ENCODE peak calls at places on chromosome 20, in six cellular contexts. B is adrenal gland, M is heart left ventricle, P is body of pancreas, H is suprapubic skin, N is prostate gland. W is an unnamed sample. For H3K36me3 and H3K27me3, the result is how much of the 10 kb centered on the place peaks cover.

GRCh38 chr20:62360854-62361798 is 6.0 kb downstream of the LAMA5 start:
- DNase-seq in B (no peak), M (peak), P (peak), H (no peak), N (no peak), W (no peak)

GRCh38 chr20:62566771-62567170 is 75.5 kb upstream of the SLCO4A1 start:
- DNase-seq in B (no peak), M (no peak), P (no peak), H (no peak), N (no peak), W (no peak)

GRCh38 chr20:19026901-19027644 is 185.4 kb upstream of the SLC24A3 start:
- DNase-seq in B (no peak), M (no peak), P (no peak), H (no peak), N (no peak), W (no peak)

GRCh38 chr20:50226093-50226974 is 35.7 kb downstream of the CEBPB start:
- DNase-seq in B (peak), M (peak), P (no peak), H (peak), N (no peak), W (no peak)

GRCh38 chr20:59781236-59781635 is 152.2 kb downstream of the SYCP2 start:
- DNase-seq in B (no peak), M (no peak), P (no peak), H (no peak), N (no peak), W (peak)

GRCh38 chr20:33305591-33306057 is 22.6 kb downstream of the BPIFB1 start:
- DNase-seq in B (no peak), M (no peak), P (no peak), H (no peak), N (no peak), W (no peak)

GRCh38 chr20:29452186-29452585 is 1805.3 kb upstream of the DEFB115 start:
- DNase-seq in B (no peak), M (no peak), P (no peak), H (no peak), N (no peak), W (no peak)

GRCh38 chr20:23308024-23308423 is 42.6 kb upstream of the NXT1 start:
- DNase-seq in B (no peak), M (no peak), P (no peak), H (peak), N (no peak), W (no peak)

GRCh38 chr20:23752019-23752418 is 1.3 kb upstream of the CST1 start:
- DNase-seq in B (no peak), M (no peak), P (no peak), H (no peak), N (no peak), W (no peak)

GRCh38 chr20:63693079-63693974 is 3.1 kb upstream of the TNFRSF6B start:
- DNase-seq in B (no peak), M (peak), P (peak), H (no peak), N (no peak), W (no peak)

GRCh38 chr20:35939264-35939663 is 15.0 kb downstream of the SCAND1 start:
- DNase-seq in B (no peak), M (no peak), P (no peak), H (no peak), N (no peak), W (no peak)

GRCh38 chr20:38414769-38415450 is 20.2 kb downstream of the SNHG17 start:
- DNase-seq in B (no peak), M (no peak), P (no peak), H (peak), N (no peak), W (no peak)

GRCh38 chr20:51176446-51176845 is 153.5 kb upstream of the KCNG1 start:
- DNase-seq in B (no peak), M (no peak), P (no peak), H (no peak), N (no peak), W (no peak)

GRCh38 chr20:58613061-58613854 is 37.8 kb upstream of the STX16 start:
- DNase-seq in B (no peak), M (no peak), P (no peak), H (no peak), N (no peak), W (no peak)

GRCh38 chr20:58614984-58615760 is 35.9 kb upstream of the STX16 start:
- DNase-seq in B (no peak), M (no peak), P (no peak), H (no peak), N (peak), W (peak)

GRCh38 chr20:58612021-58612700 is 38.9 kb upstream of the STX16 start:
- DNase-seq in B (no peak), M (no peak), P (no peak), H (no peak), N (peak), W (no peak)

GRCh38 chr20:58616411-58616810 is 34.7 kb upstream of the STX16 start:
- DNase-seq in B (no peak), M (no peak), P (no peak), H (no peak), N (no peak), W (no peak)

DNA sequence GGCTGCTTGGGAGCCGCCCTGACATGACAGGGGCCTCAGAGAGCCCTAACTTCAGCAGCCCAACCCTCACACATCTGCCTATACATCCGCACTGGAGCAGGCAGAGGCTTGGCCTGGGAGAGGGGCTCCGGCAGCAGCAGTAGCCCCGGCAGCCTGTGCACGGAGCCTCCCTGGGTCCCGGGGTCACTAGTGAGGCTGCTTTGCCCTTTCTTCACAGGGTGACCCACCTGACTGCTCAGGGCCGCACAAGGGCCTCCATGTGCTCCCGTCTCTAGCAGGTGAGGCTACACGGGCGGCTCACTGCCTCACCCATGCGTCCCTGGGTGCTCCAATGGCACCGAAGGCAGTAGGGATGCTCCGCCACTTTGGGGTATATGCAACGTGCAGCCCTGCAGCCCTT is 36.7 kb upstream of the STX16 start:
- DNase-seq in B (no peak), M (no peak), P (no peak), H (no peak), N (no peak), W (no peak)
- TF ChIP-seq POLR2A in B (no peak), M (no peak), P (no peak), H (no peak), N (no peak), W (no peak)

GRCh38 chr20:43460830-43461200 is 3.1 kb downstream of the SRSF6 start:
- DNase-seq in B (no peak), M (no peak), P (no peak), H (no peak), N (no peak), W (no peak)
- H3K36me3 ChIP-seq in B (under half), M (half or more), P (under half), H (half or more), N (under half), W (under half)

GRCh38 chr20:42186337-42186736 is 568.2 kb upstream of the CHD6 start:
- DNase-seq in B (no peak), M (no peak), P (no peak), H (no peak), N (no peak), W (no peak)
- H3K27me3 ChIP-seq in B (under half), M (under half), P (under half), H (under half), N (under half), W (under half)

GRCh38 chr20:47160992-47161391 is 195.5 kb downstream of the ZMYND8 start:
- DNase-seq in B (no peak), M (no peak), P (no peak), H (no peak), N (no peak), W (no peak)
- TF ChIP-seq POLR2A in B (no peak), M (no peak), P (no peak), H (no peak), N (no peak), W (no peak)

W was measured in breast epithelium.